ENCODE peak calls at places on chromosomes 16 and 17, in ten cellular contexts. M is prostate gland, T is fibroblast of the aortic adventitia, J is heart right ventricle, G is choroid plexus epithelial cell, E is neural crest cell, W is K562, A is left ventricle myocardium inferior, S is ascending aorta, I is ovary. R is an unnamed sample.

GRCh38 chr17:71163121-71163812 is 957.6 kb upstream of the SOX9 start:
- DNase-seq in M (peak), T (no peak), J (no peak), G (peak), E (no peak), W (no peak), A (no peak), S (no peak), I (no peak), R (peak)

GRCh38 chr16:49441366-49441780 is 67.8 kb downstream of the C16orf78 start:
- DNase-seq in M (no peak), T (no peak), J (peak), G (peak), E (peak), W (no peak), A (peak), S (no peak), I (peak), R (no peak)

GRCh38 chr17:6306820-6307219 is 128.1 kb downstream of the AIPL1 start:
- DNase-seq in M (no peak), T (no peak), J (no peak), G (no peak), E (no peak), W (no peak), A (no peak), S (no peak), I (no peak), R (no peak)

GRCh38 chr16:68790130-68790761 is 53.1 kb upstream of the TANGO6 start:
- DNase-seq in M (peak), T (peak), J (no peak), G (peak), E (no peak), W (no peak), A (no peak), S (no peak), I (peak), R (peak)

GRCh38 chr16:74740795-74741304 is 33.8 kb downstream of the FA2H start:
- DNase-seq in M (peak), T (peak), J (peak), G (no peak), E (no peak), W (no peak), A (no peak), S (no peak), I (no peak), R (peak)

GRCh38 chr16:46743232-46743719 is 4.9 kb downstream of the MYLK3 start:
- DNase-seq in M (no peak), T (peak), J (peak), G (peak), E (no peak), W (peak), A (peak), S (no peak), I (no peak), R (no peak)

GRCh38 chr16:75267631-75268264 is 16.3 kb upstream of the BCAR1 start:
- DNase-seq in M (peak), T (peak), J (peak), G (peak), E (no peak), W (no peak), A (peak), S (no peak), I (no peak), R (peak)

GRCh38 chr17:39144414-39144813 is 7.0 kb downstream of the PLXDC1 start:
- DNase-seq in M (peak), T (peak), J (peak), G (peak), E (no peak), W (no peak), A (peak), S (peak), I (peak), R (peak)

GRCh38 chr17:10870651-10871050 is 32.8 kb upstream of the PIRT start:
- DNase-seq in M (no peak), T (no peak), J (no peak), G (no peak), E (no peak), W (no peak), A (no peak), S (no peak), I (no peak), R (no peak)

GRCh38 chr17:80854220-80854619 is 137.4 kb upstream of the CHMP6 start:
- DNase-seq in M (no peak), T (no peak), J (no peak), G (no peak), E (no peak), W (no peak), A (no peak), S (no peak), I (no peak), R (no peak)

GRCh38 chr17:352421-353212 is at the start of gene RPH3AL:
- DNase-seq in M (peak), T (no peak), J (peak), G (peak), E (no peak), W (no peak), A (no peak), S (no peak), I (peak), R (peak)

GRCh38 chr17:4497101-4497824 is 1.4 kb upstream of the SPNS2 start:
- DNase-seq in M (no peak), T (no peak), J (no peak), G (no peak), E (no peak), W (no peak), A (no peak), S (peak), I (no peak), R (no peak)

GRCh38 chr17:57540596-57540995 is 204.5 kb downstream of the CCDC182 start:
- DNase-seq in M (no peak), T (no peak), J (no peak), G (no peak), E (no peak), W (no peak), A (no peak), S (no peak), I (no peak), R (no peak)

GRCh38 chr16:69522732-69523404 is 42.9 kb upstream of the NFAT5 start:
- DNase-seq in M (no peak), T (no peak), J (no peak), G (no peak), E (no peak), W (peak), A (no peak), S (no peak), I (no peak), R (no peak)

GRCh38 chr17:74362811-74363498 is 1.3 kb upstream of the BTBD17 start:
- DNase-seq in M (no peak), T (no peak), J (no peak), G (no peak), E (no peak), W (no peak), A (no peak), S (no peak), I (no peak), R (no peak)

GRCh38 chr16:56609463-56609921 is 1.1 kb downstream of the MT2A start:
- DNase-seq in M (peak), T (peak), J (no peak), G (peak), E (no peak), W (peak), A (no peak), S (no peak), I (peak), R (peak)

GRCh38 chr16:72481419-72481818 is 309.5 kb upstream of the PMFBP1 start:
- DNase-seq in M (no peak), T (peak), J (no peak), G (no peak), E (no peak), W (no peak), A (no peak), S (no peak), I (no peak), R (no peak)

GRCh38 chr16:51497541-51498211 is 346.6 kb upstream of the SALL1 start:
- DNase-seq in M (no peak), T (peak), J (no peak), G (no peak), E (no peak), W (no peak), A (no peak), S (no peak), I (no peak), R (no peak)

GRCh38 chr16:53865492-53865863 is 161.5 kb downstream of the FTO start:
- DNase-seq in M (no peak), T (peak), J (no peak), G (peak), E (no peak), W (peak), A (no peak), S (no peak), I (no peak), R (no peak)

GRCh38 chr16:30185683-30186421 is 2.5 kb downstream of the CORO1A start:
- DNase-seq in M (no peak), T (no peak), J (peak), G (no peak), E (no peak), W (no peak), A (peak), S (no peak), I (no peak), R (no peak)

GRCh38 chr17:11205656-11206055 is 35.4 kb upstream of the SHISA6 start:
- DNase-seq in M (no peak), T (no peak), J (no peak), G (no peak), E (no peak), W (no peak), A (no peak), S (no peak), I (no peak), R (no peak)

GRCh38 chr17:78826426-78826825 is 14.2 kb downstream of the USP36 start:
- DNase-seq in M (no peak), T (no peak), J (no peak), G (peak), E (no peak), W (no peak), A (no peak), S (no peak), I (no peak), R (no peak)

GRCh38 chr17:49240619-49241018 is 10.0 kb upstream of the PHOSPHO1 start:
- DNase-seq in M (no peak), T (no peak), J (no peak), G (no peak), E (no peak), W (no peak), A (no peak), S (no peak), I (no peak), R (no peak)

GRCh38 chr17:11538366-11538765 is 59.9 kb upstream of the DNAH9 start:
- DNase-seq in M (no peak), T (no peak), J (no peak), G (no peak), E (no peak), W (no peak), A (no peak), S (no peak), I (no peak), R (no peak)

GRCh38 chr16:50459681-50460080 is 88.5 kb upstream of the NKD1 start:
- DNase-seq in M (no peak), T (no peak), J (no peak), G (no peak), E (no peak), W (no peak), A (no peak), S (no peak), I (no peak), R (no peak)

GRCh38 chr17:72667096-72668063 is 425.1 kb downstream of the SLC39A11 start:
- DNase-seq in M (no peak), T (no peak), J (no peak), G (peak), E (no peak), W (no peak), A (no peak), S (no peak), I (no peak), R (no peak)

GRCh38 chr16:57186630-57187507 is 740 bp downstream of the RSPRY1 start:
- DNase-seq in M (peak), T (peak), J (no peak), G (no peak), E (peak), W (peak), A (no peak), S (no peak), I (peak), R (peak)

GRCh38 chr16:49486350-49486749 is 112.7 kb downstream of the C16orf78 start:
- DNase-seq in M (no peak), T (no peak), J (no peak), G (no peak), E (no peak), W (no peak), A (no peak), S (no peak), I (no peak), R (no peak)

GRCh38 chr17:6421700-6422604 is 13.0 kb downstream of the AIPL1 start:
- DNase-seq in M (peak), T (peak), J (peak), G (peak), E (peak), W (peak), A (peak), S (peak), I (peak), R (peak)

GRCh38 chr17:4381690-4382671 is 15.5 kb upstream of the UBE2G1 start:
- DNase-seq in M (no peak), T (no peak), J (no peak), G (no peak), E (no peak), W (no peak), A (no peak), S (no peak), I (no peak), R (no peak)

GRCh38 chr16:12971216-12971615 is 69.8 kb downstream of the SHISA9 start:
- DNase-seq in M (no peak), T (no peak), J (no peak), G (peak), E (no peak), W (peak), A (no peak), S (no peak), I (no peak), R (no peak)

GRCh38 chr17:68981288-68981687 is 26.1 kb upstream of the ABCA8 start:
- DNase-seq in M (no peak), T (peak), J (no peak), G (peak), E (no peak), W (no peak), A (no peak), S (peak), I (no peak), R (peak)

GRCh38 chr16:30494709-30495108 is 22.2 kb downstream of the ITGAL start:
- DNase-seq in M (no peak), T (no peak), J (no peak), G (no peak), E (no peak), W (peak), A (no peak), S (no peak), I (no peak), R (no peak)

GRCh38 chr17:61408151-61409041 is 8.8 kb downstream of the TBX2 start:
- DNase-seq in M (no peak), T (no peak), J (no peak), G (no peak), E (no peak), W (no peak), A (no peak), S (peak), I (no peak), R (no peak)

GRCh38 chr16:30551781-30552180 is 6.4 kb downstream of the ZNF764 start:
- DNase-seq in M (no peak), T (no peak), J (no peak), G (no peak), E (no peak), W (no peak), A (no peak), S (no peak), I (no peak), R (no peak)

DNA sequence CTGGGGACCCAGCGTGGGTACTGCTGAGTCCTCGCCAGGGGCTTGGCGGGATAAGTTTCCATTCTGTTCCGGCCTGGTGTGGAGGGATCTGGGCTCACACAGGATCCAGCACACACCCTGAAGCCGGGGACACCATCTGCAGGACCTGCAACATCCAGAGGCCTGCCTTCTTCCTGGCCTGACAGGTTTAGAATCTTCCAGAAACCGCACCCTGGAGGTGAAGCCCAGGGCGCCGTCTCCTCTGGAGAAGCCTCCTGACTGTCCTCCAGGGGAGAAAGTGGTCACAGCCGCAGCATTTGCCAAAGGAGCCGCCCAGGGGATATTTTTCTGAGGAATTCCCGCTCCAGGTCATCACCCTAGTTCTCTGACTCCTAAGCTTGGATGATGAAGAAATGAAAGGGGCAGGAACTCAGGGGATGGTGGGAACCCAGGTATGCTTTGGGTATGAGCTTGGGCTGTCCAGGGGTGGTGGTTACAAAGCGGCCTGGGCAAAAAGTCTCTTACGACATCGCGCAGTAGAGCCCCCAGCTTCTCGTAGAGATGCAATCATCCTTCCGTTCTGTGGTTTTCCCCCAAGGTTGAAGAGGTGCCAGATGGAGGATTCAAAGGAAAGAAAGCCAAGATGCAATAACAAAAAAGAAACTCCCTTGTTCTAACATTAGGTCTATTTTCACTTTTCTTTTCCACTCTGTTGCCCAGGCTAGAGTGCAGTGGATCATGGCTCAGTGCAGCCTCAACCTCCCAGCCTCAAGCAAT is 9.1 kb upstream of the CRISPLD2 start:
- DNase-seq in M (no peak), T (peak), J (no peak), G (peak), E (no peak), W (no peak), A (no peak), S (no peak), I (no peak), R (no peak)
- TF ChIP-seq CTCF in M (no peak), T (no peak), J (no peak), G (no peak), E (no peak), W (no peak), A (no peak), S (no peak), I (no peak), R (no peak)

GRCh38 chr17:41322264-41322902 is 6.9 kb upstream of the KRTAP17-1 start:
- DNase-seq in M (peak), T (peak), J (no peak), G (peak), E (no peak), W (peak), A (no peak), S (no peak), I (no peak), R (no peak)
- TF ChIP-seq CTCF in M (peak), T (peak), J (peak), G (peak), E (peak), W (peak), A (peak), S (peak), I (no peak), R (peak)

GRCh38 chr16:89697161-89697615 is 4.3 kb downstream of the SPATA2L start:
- DNase-seq in M (no peak), T (no peak), J (no peak), G (no peak), E (no peak), W (no peak), A (no peak), S (no peak), I (peak), R (no peak)
- TF ChIP-seq CTCF in M (no peak), T (no peak), J (no peak), G (no peak), E (no peak), W (no peak), A (no peak), S (no peak), I (no peak), R (no peak)

GRCh38 chr17:19397556-19398041 is 10.6 kb upstream of the MFAP4 start:
- DNase-seq in M (no peak), T (no peak), J (no peak), G (no peak), E (no peak), W (no peak), A (no peak), S (no peak), I (no peak), R (no peak)
- TF ChIP-seq CTCF in M (peak), T (no peak), J (no peak), G (peak), E (no peak), W (peak), A (no peak), S (no peak), I (no peak), R (no peak)